ENCODE peak calls at places on chromosomes 7 and 10, in seven cellular contexts. One of them, this sample, is unnamed.

GRCh38 chr7:117152213-117153007 is 170.4 kb downstream of the WNT2 start:
- DNase-seq in ecto neural progenitor cell: no peak
- DNase-seq in NCI-H774: no peak
- DNase-seq in body of pancreas: no peak
- DNase-seq in globus pallidus: no peak
- DNase-seq in activated CD4-positive, alpha-beta T cell treated with anti-CD3 and anti-CD28 coated beads, Interleukin-2, amount 50 U/mL, for 24 hours: no peak
- DNase-seq in T-helper 9 cell: no peak
- DNase-seq in this sample: no peak

GRCh38 chr10:43195557-43195956 is 57.3 kb downstream of the CSGALNACT2 start:
- DNase-seq in ecto neural progenitor cell: no peak
- DNase-seq in NCI-H774: no peak
- DNase-seq in body of pancreas: no peak
- DNase-seq in globus pallidus: no peak
- DNase-seq in activated CD4-positive, alpha-beta T cell treated with anti-CD3 and anti-CD28 coated beads, Interleukin-2, amount 50 U/mL, for 24 hours: no peak
- DNase-seq in T-helper 9 cell: no peak
- DNase-seq in this sample: no peak

GRCh38 chr7:144818516-144818915 is 17.3 kb downstream of the TPK1 start:
- DNase-seq in ecto neural progenitor cell: no peak
- DNase-seq in NCI-H774: no peak
- DNase-seq in body of pancreas: no peak
- DNase-seq in globus pallidus: no peak
- DNase-seq in activated CD4-positive, alpha-beta T cell treated with anti-CD3 and anti-CD28 coated beads, Interleukin-2, amount 50 U/mL, for 24 hours: peak
- DNase-seq in T-helper 9 cell: peak
- DNase-seq in this sample: no peak

GRCh38 chr7:77727527-77727926 is 31.3 kb downstream of the RSBN1L start:
- DNase-seq in ecto neural progenitor cell: no peak
- DNase-seq in NCI-H774: no peak
- DNase-seq in body of pancreas: no peak
- DNase-seq in globus pallidus: no peak
- DNase-seq in activated CD4-positive, alpha-beta T cell treated with anti-CD3 and anti-CD28 coated beads, Interleukin-2, amount 50 U/mL, for 24 hours: no peak
- DNase-seq in T-helper 9 cell: no peak
- DNase-seq in this sample: no peak

GRCh38 chr7:22435105-22435504 is 64.9 kb downstream of the STEAP1B start:
- DNase-seq in ecto neural progenitor cell: no peak
- DNase-seq in NCI-H774: no peak
- DNase-seq in body of pancreas: no peak
- DNase-seq in globus pallidus: no peak
- DNase-seq in activated CD4-positive, alpha-beta T cell treated with anti-CD3 and anti-CD28 coated beads, Interleukin-2, amount 50 U/mL, for 24 hours: no peak
- DNase-seq in T-helper 9 cell: no peak
- DNase-seq in this sample: no peak

GRCh38 chr10:55822096-55822495 is 539.0 kb downstream of the ZWINT start:
- DNase-seq in ecto neural progenitor cell: no peak
- DNase-seq in NCI-H774: no peak
- DNase-seq in body of pancreas: no peak
- DNase-seq in globus pallidus: no peak
- DNase-seq in activated CD4-positive, alpha-beta T cell treated with anti-CD3 and anti-CD28 coated beads, Interleukin-2, amount 50 U/mL, for 24 hours: no peak
- DNase-seq in T-helper 9 cell: no peak
- DNase-seq in this sample: no peak

GRCh38 chr10:124033887-124034218 is 59.5 kb downstream of the CHST15 start:
- DNase-seq in ecto neural progenitor cell: no peak
- DNase-seq in NCI-H774: no peak
- DNase-seq in body of pancreas: no peak
- DNase-seq in globus pallidus: no peak
- DNase-seq in activated CD4-positive, alpha-beta T cell treated with anti-CD3 and anti-CD28 coated beads, Interleukin-2, amount 50 U/mL, for 24 hours: no peak
- DNase-seq in T-helper 9 cell: no peak
- DNase-seq in this sample: no peak

GRCh38 chr7:80588591-80588990 is 49.9 kb upstream of the CD36 start:
- DNase-seq in ecto neural progenitor cell: no peak
- DNase-seq in NCI-H774: no peak
- DNase-seq in body of pancreas: no peak
- DNase-seq in globus pallidus: no peak
- DNase-seq in activated CD4-positive, alpha-beta T cell treated with anti-CD3 and anti-CD28 coated beads, Interleukin-2, amount 50 U/mL, for 24 hours: no peak
- DNase-seq in T-helper 9 cell: no peak
- DNase-seq in this sample: no peak

GRCh38 chr10:4344544-4344994 is 481.4 kb upstream of the AKR1E2 start:
- DNase-seq in ecto neural progenitor cell: no peak
- DNase-seq in NCI-H774: no peak
- DNase-seq in body of pancreas: peak
- DNase-seq in globus pallidus: peak
- DNase-seq in activated CD4-positive, alpha-beta T cell treated with anti-CD3 and anti-CD28 coated beads, Interleukin-2, amount 50 U/mL, for 24 hours: peak
- DNase-seq in T-helper 9 cell: no peak
- DNase-seq in this sample: no peak

GRCh38 chr10:121426307-121426706 is 171.9 kb downstream of the FGFR2 start:
- DNase-seq in ecto neural progenitor cell: no peak
- DNase-seq in NCI-H774: no peak
- DNase-seq in body of pancreas: no peak
- DNase-seq in globus pallidus: no peak
- DNase-seq in activated CD4-positive, alpha-beta T cell treated with anti-CD3 and anti-CD28 coated beads, Interleukin-2, amount 50 U/mL, for 24 hours: no peak
- DNase-seq in T-helper 9 cell: no peak
- DNase-seq in this sample: no peak

GRCh38 chr7:133268355-133268754 is 15.5 kb downstream of the EXOC4 start:
- DNase-seq in ecto neural progenitor cell: no peak
- DNase-seq in NCI-H774: peak
- DNase-seq in body of pancreas: no peak
- DNase-seq in globus pallidus: no peak
- DNase-seq in activated CD4-positive, alpha-beta T cell treated with anti-CD3 and anti-CD28 coated beads, Interleukin-2, amount 50 U/mL, for 24 hours: no peak
- DNase-seq in T-helper 9 cell: no peak
- DNase-seq in this sample: no peak

GRCh38 chr7:35781767-35782515 is 18.9 kb upstream of the SEPTIN7 start:
- DNase-seq in ecto neural progenitor cell: no peak
- DNase-seq in NCI-H774: no peak
- DNase-seq in body of pancreas: no peak
- DNase-seq in globus pallidus: no peak
- DNase-seq in activated CD4-positive, alpha-beta T cell treated with anti-CD3 and anti-CD28 coated beads, Interleukin-2, amount 50 U/mL, for 24 hours: no peak
- DNase-seq in T-helper 9 cell: no peak
- DNase-seq in this sample: no peak

GRCh38 chr7:114548081-114548480 is 133.5 kb downstream of the FOXP2 start:
- DNase-seq in ecto neural progenitor cell: no peak
- DNase-seq in NCI-H774: no peak
- DNase-seq in body of pancreas: no peak
- DNase-seq in globus pallidus: no peak
- DNase-seq in activated CD4-positive, alpha-beta T cell treated with anti-CD3 and anti-CD28 coated beads, Interleukin-2, amount 50 U/mL, for 24 hours: no peak
- DNase-seq in T-helper 9 cell: no peak
- DNase-seq in this sample: no peak

GRCh38 chr10:129756912-129757861 is 206.9 kb downstream of the EBF3 start:
- DNase-seq in ecto neural progenitor cell: no peak
- DNase-seq in NCI-H774: no peak
- DNase-seq in body of pancreas: peak
- DNase-seq in globus pallidus: no peak
- DNase-seq in activated CD4-positive, alpha-beta T cell treated with anti-CD3 and anti-CD28 coated beads, Interleukin-2, amount 50 U/mL, for 24 hours: no peak
- DNase-seq in T-helper 9 cell: no peak
- DNase-seq in this sample: no peak

GRCh38 chr7:100567045-100567730 is 6.5 kb downstream of the SAP25 start:
- DNase-seq in ecto neural progenitor cell: no peak
- DNase-seq in NCI-H774: no peak
- DNase-seq in body of pancreas: no peak
- DNase-seq in globus pallidus: no peak
- DNase-seq in activated CD4-positive, alpha-beta T cell treated with anti-CD3 and anti-CD28 coated beads, Interleukin-2, amount 50 U/mL, for 24 hours: no peak
- DNase-seq in T-helper 9 cell: no peak
- DNase-seq in this sample: no peak

GRCh38 chr7:25615005-25615404 is 386.7 kb upstream of the NPVF start:
- DNase-seq in ecto neural progenitor cell: no peak
- DNase-seq in NCI-H774: no peak
- DNase-seq in body of pancreas: no peak
- DNase-seq in globus pallidus: peak
- DNase-seq in activated CD4-positive, alpha-beta T cell treated with anti-CD3 and anti-CD28 coated beads, Interleukin-2, amount 50 U/mL, for 24 hours: no peak
- DNase-seq in T-helper 9 cell: no peak
- DNase-seq in this sample: no peak

GRCh38 chr10:58743466-58744115 is 230.9 kb downstream of the BICC1 start:
- DNase-seq in ecto neural progenitor cell: peak
- DNase-seq in NCI-H774: no peak
- DNase-seq in body of pancreas: no peak
- DNase-seq in globus pallidus: no peak
- DNase-seq in activated CD4-positive, alpha-beta T cell treated with anti-CD3 and anti-CD28 coated beads, Interleukin-2, amount 50 U/mL, for 24 hours: no peak
- DNase-seq in T-helper 9 cell: no peak
- DNase-seq in this sample: no peak

GRCh38 chr7:109179601-109180000 is 609.9 kb downstream of the DNAJB9 start:
- DNase-seq in ecto neural progenitor cell: no peak
- DNase-seq in NCI-H774: no peak
- DNase-seq in body of pancreas: no peak
- DNase-seq in globus pallidus: no peak
- DNase-seq in activated CD4-positive, alpha-beta T cell treated with anti-CD3 and anti-CD28 coated beads, Interleukin-2, amount 50 U/mL, for 24 hours: no peak
- DNase-seq in T-helper 9 cell: no peak
- DNase-seq in this sample: no peak

This sample was measured in C1 segment of cervical spinal cord.